ENCODE peak calls at places on chromosomes 5 and 9, in five cellular contexts. X is tibial nerve, A is astrocyte, S is ovary, N is adrenal gland. L is an unnamed sample. For H3K36me3, the result is how much of the 10 kb centered on the place peaks cover.

GRCh38 chr5:159003045-159004030 is 96.4 kb downstream of the EBF1 start:
- DNase-seq in X (no peak), S (no peak), N (no peak), A (peak), L (no peak)

GRCh38 chr9:34085581-34086500 is 37.2 kb upstream of the UBAP2 start:
- DNase-seq in A (no peak), X (no peak), S (no peak), N (no peak), L (peak)

GRCh38 chr9:124629600-124629999 is 122.4 kb upstream of the NR5A1 start:
- DNase-seq in S (no peak), A (peak), X (no peak), N (no peak), L (no peak)

GRCh38 chr5:170155771-170156170 is 50.1 kb downstream of the FOXI1 start:
- DNase-seq in A (no peak), N (no peak), S (no peak), X (no peak), L (no peak)

GRCh38 chr9:31542384-31543055 is 841.9 kb upstream of the ACO1 start:
- DNase-seq in N (peak), S (peak), X (peak), A (peak), L (no peak)

GRCh38 chr9:5631021-5631420 is 2.1 kb downstream of the RIC1 start:
- DNase-seq in S (no peak), X (no peak), A (peak), N (no peak), L (no peak)

GRCh38 chr5:136014049-136014516 is 14.7 kb upstream of the TGFBI start:
- DNase-seq in A (peak), S (no peak), X (no peak), N (no peak), L (no peak)

GRCh38 chr9:85600675-85601263 is 141.0 kb downstream of the AGTPBP1 start:
- DNase-seq in X (no peak), N (no peak), S (no peak), A (no peak), L (no peak)

GRCh38 chr5:40628428-40628827 is 51.3 kb upstream of the PTGER4 start:
- DNase-seq in N (no peak), A (no peak), S (no peak), X (peak), L (no peak)

GRCh38 chr5:108700928-108701327 is 46.8 kb upstream of the FER start:
- DNase-seq in X (no peak), A (no peak), S (no peak), N (peak), L (no peak)

GRCh38 chr5:164597293-164597900 is 1092.0 kb downstream of the MAT2B start:
- DNase-seq in S (no peak), A (no peak), X (no peak), N (no peak), L (no peak)

GRCh38 chr5:132417010-132417439 is 47.5 kb downstream of the SLC22A5 start:
- DNase-seq in N (peak), X (no peak), S (no peak), A (no peak), L (no peak)

GRCh38 chr9:29230931-29231330 is 1657.7 kb upstream of the C9orf72 start:
- DNase-seq in A (no peak), N (no peak), X (no peak), S (no peak), L (no peak)

GRCh38 chr5:56987171-56987570 is 35.2 kb upstream of the MIER3 start:
- DNase-seq in A (no peak), S (no peak), X (no peak), N (no peak), L (no peak)

GRCh38 chr5:54804086-54804485 is 181.3 kb downstream of the ESM1 start:
- DNase-seq in A (peak), X (no peak), S (no peak), N (no peak), L (no peak)

GRCh38 chr9:106707722-106708121 is 155.2 kb upstream of the ZNF462 start:
- DNase-seq in S (no peak), X (no peak), N (peak), A (no peak), L (no peak)

GRCh38 chr5:161541-162110 is 29.7 kb upstream of the LRRC14B start:
- DNase-seq in A (no peak), S (no peak), N (no peak), X (no peak), L (no peak)

GRCh38 chr5:77168187-77168883 is 42.1 kb upstream of the PDE8B start:
- DNase-seq in S (peak), X (no peak), A (no peak), N (peak), L (peak)

GRCh38 chr9:33234511-33235467 is 5.2 kb upstream of the SPINK4 start:
- DNase-seq in S (no peak), A (no peak), N (no peak), X (no peak), L (no peak)

GRCh38 chr5:151684690-151685361 is 1.9 kb downstream of the SPARC start:
- DNase-seq in A (peak), X (peak), S (peak), N (peak), L (no peak)

GRCh38 chr9:80185112-80185738 is 613.5 kb downstream of the TLE4 start:
- DNase-seq in A (no peak), X (no peak), N (no peak), S (no peak), L (no peak)

GRCh38 chr5:117357886-117358285 is 783.3 kb upstream of the SEMA6A start:
- DNase-seq in A (no peak), X (no peak), S (no peak), N (peak), L (no peak)

GRCh38 chr9:133844876-133845658 is 106.9 kb upstream of the SARDH start:
- DNase-seq in N (peak), S (no peak), X (peak), A (peak), L (peak)

GRCh38 chr9:70480405-70480980 is 66.0 kb upstream of the KLF9 start:
- DNase-seq in S (peak), N (peak), X (peak), A (peak), L (peak)

GRCh38 chr5:56440871-56441740 is 208.0 kb upstream of the ANKRD55 start:
- DNase-seq in N (no peak), X (peak), S (no peak), A (peak), L (no peak)

GRCh38 chr9:130445268-130445983 is 665 bp downstream of the ASS1 start:
- DNase-seq in A (no peak), N (peak), X (no peak), S (peak), L (peak)

GRCh38 chr5:52356311-52356918 is 431.3 kb upstream of the ITGA1 start:
- DNase-seq in S (no peak), X (no peak), N (no peak), A (no peak), L (no peak)

GRCh38 chr9:16341176-16341575 is 529.3 kb downstream of the BNC2 start:
- DNase-seq in N (no peak), A (peak), S (no peak), X (no peak), L (no peak)

GRCh38 chr9:125743687-125744428 is 3.3 kb upstream of the PBX3 start:
- DNase-seq in N (no peak), X (no peak), S (no peak), A (no peak), L (no peak)

GRCh38 chr9:107750741-107751521 is 261.4 kb upstream of the KLF4 start:
- DNase-seq in N (peak), S (peak), X (peak), A (peak), L (peak)

GRCh38 chr9:135414293-135414692 is 65.3 kb upstream of the PPP1R26 start:
- DNase-seq in S (no peak), X (no peak), N (no peak), A (no peak), L (no peak)

GRCh38 chr9:134216449-134216951 is 52.1 kb upstream of the RNU6ATAC start:
- DNase-seq in S (peak), A (no peak), X (no peak), N (no peak), L (no peak)

GRCh38 chr5:32805966-32806626 is 95.0 kb downstream of the NPR3 start:
- DNase-seq in X (peak), N (no peak), S (no peak), A (peak), L (no peak)

GRCh38 chr9:13603916-13604315 is 324.4 kb upstream of the MPDZ start:
- DNase-seq in S (no peak), X (no peak), A (no peak), N (no peak), L (no peak)

GRCh38 chr9:13596383-13596970 is 317.0 kb upstream of the MPDZ start:
- DNase-seq in N (no peak), X (no peak), S (no peak), A (no peak), L (no peak)

GRCh38 chr9:13597427-13597826 is 317.9 kb upstream of the MPDZ start:
- DNase-seq in S (no peak), X (no peak), A (no peak), N (no peak), L (no peak)

GRCh38 chr9:13598738-13599137 is 319.2 kb upstream of the MPDZ start:
- DNase-seq in N (no peak), A (peak), X (no peak), S (no peak), L (no peak)
- TF ChIP-seq CTCF in N (no peak), A (no peak), X (no peak), S (no peak), L (no peak)

DNA sequence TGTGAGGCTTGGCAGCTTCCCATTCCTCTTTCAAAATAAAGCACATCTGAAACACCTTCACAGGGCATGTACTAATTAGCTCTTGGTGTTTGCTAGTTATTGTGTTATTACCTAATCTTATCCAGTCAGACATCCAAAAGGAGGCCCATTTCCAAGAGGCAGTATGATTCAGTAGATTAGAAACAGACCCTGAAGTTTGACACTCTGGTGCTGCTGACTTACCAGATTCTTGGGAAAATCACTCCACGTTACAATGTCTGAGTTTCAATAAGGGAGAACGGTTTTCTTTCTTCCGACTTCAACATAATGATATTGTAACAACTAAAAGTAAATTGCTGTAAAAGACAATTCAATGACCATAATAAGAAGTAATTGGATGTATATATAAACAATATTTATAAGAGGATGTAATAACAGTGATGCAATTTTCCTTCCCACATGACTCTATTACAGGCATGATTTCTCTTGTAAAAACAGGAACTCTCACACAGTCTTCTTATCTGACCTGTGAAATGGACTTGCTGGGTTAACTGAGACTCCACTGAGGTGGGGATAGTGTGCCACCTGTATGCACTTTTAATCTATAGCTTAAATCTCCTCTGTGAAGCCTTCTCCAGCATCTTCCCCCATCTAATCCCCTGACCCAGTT is 181.3 kb upstream of the ELL2 start:
- DNase-seq in A (peak), N (no peak), X (peak), S (no peak), L (no peak)
- H3K27ac ChIP-seq in A (no peak), N (no peak), X (no peak), S (no peak), L (no peak)

DNA sequence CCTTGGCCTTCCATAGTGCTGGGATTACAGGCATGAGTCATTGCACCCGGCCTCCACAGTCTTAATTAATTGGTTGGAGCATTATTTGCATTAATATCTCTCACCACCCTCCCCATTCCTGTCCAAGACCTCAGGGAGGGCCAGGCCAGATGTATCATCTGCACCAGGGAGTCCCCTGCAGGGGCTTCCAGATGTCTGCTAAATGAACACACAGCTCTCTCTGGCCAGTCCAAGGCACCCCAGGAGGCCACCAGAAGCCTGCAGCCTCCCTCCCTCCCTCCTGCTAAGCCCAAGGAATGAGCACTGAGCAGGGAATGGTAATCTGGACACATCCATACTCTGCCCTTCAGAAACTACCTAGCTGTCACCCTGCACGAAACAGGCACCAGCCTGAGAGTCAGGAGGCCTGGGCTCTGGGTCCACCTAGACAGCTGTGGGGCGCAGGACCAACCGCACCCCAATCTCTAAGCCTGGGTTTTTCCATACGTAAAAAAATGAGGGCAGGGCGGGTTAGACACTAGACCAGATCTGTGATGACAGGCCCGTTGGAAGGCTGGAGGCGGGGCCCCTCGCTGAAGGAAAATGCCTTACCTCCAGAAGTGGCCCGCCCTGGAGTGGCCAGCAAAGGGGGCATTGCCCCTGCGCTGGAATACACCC is 8.4 kb downstream of the CIZ1 start:
- DNase-seq in S (no peak), N (no peak), A (no peak), X (no peak), L (no peak)
- H3K36me3 ChIP-seq in S (under half), N (half or more), A (under half), X (half or more), L (half or more)

DNA sequence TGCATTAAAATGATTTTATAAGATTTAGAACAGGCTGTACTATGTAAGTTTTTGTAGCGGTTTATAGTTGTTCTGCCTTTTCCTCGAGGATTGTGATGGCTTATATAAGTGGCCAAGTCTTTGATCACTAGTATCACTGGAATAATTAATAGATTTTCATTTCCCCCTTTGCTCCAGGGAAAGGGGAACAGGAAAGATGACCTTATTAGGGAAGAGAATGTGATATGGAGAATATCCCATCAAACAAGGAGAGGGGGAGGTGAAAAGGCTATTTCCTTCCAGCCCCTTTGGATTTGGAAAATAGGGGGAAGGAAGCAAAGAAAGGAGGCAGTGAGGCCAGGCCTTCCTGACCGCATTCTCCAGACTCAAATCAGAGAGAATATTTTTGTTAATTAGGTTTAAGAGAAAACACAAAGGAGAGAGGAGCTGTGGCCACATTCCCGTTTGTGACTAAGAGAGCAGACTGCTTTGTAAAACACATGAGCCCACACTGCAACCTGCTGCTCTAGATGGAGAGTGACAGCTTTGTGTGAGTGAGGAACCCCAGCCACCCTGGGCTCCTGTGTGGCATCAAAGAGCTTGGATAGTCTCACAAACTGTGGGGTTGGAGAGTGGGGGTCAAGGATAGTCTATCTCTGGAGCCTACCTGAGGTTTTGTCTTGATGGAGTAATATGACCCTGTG is 359.5 kb downstream of the DTWD2 start:
- DNase-seq in N (no peak), S (no peak), X (no peak), A (no peak), L (no peak)
- TF ChIP-seq CTCF in N (no peak), S (no peak), X (no peak), A (no peak), L (no peak)

GRCh38 chr9:117290306-117290705 is 124.6 kb downstream of the ASTN2 start:
- DNase-seq in X (no peak), S (no peak), N (no peak), A (no peak), L (no peak)
- H3K27ac ChIP-seq in X (no peak), S (no peak), N (no peak), A (no peak), L (no peak)

L was measured in heart right ventricle.